ENCODE peak calls at places on chromosomes 12 and 14, in five cellular contexts. One of them, this sample, is unnamed.
A peak's percentile ranks its signal among the peaks of the same experiment; 100 is the strongest.

GRCh38 chr14:90611936-90612335 is 204.3 kb downstream of the TTC7B start:
- DNase-seq in endothelial cell of umbilical vein: peak; percentile 90
- DNase-seq in GM23338: no peak
- DNase-seq in A549: no peak
- DNase-seq in neural progenitor cell: no peak
- DNase-seq in this sample: no peak

GRCh38 chr14:80987235-80988032 is 32.0 kb downstream of the TSHR start:
- DNase-seq in neural progenitor cell: peak; percentile 68
- DNase-seq in endothelial cell of umbilical vein: peak; percentile 73
- DNase-seq in A549: peak; percentile 78
- DNase-seq in GM23338: peak; percentile 83
- DNase-seq in this sample: peak; percentile 89

GRCh38 chr12:112833939-112834338 is 42.4 kb downstream of the RPH3A start:
- DNase-seq in neural progenitor cell: no peak
- DNase-seq in GM23338: no peak
- DNase-seq in A549: peak; percentile 66
- DNase-seq in endothelial cell of umbilical vein: no peak
- DNase-seq in this sample: no peak

GRCh38 chr12:91774471-91774921 is 371.1 kb downstream of the BTG1 start:
- DNase-seq in A549: peak; percentile 10
- DNase-seq in neural progenitor cell: no peak
- DNase-seq in GM23338: no peak
- DNase-seq in endothelial cell of umbilical vein: no peak
- DNase-seq in this sample: no peak

GRCh38 chr12:106527356-106527755 is 55.4 kb upstream of the RFX4 start:
- DNase-seq in endothelial cell of umbilical vein: peak; percentile 16
- DNase-seq in A549: no peak
- DNase-seq in neural progenitor cell: no peak
- DNase-seq in GM23338: no peak
- DNase-seq in this sample: no peak

GRCh38 chr12:113461666-113462065 is 10.0 kb downstream of the LHX5 start:
- DNase-seq in neural progenitor cell: peak; percentile 61
- DNase-seq in GM23338: peak; percentile 82
- DNase-seq in endothelial cell of umbilical vein: no peak
- DNase-seq in A549: peak; percentile 70
- DNase-seq in this sample: peak; percentile 67

GRCh38 chr14:66268802-66269334 is 217.3 kb upstream of the CCDC196 start:
- DNase-seq in endothelial cell of umbilical vein: no peak
- DNase-seq in GM23338: no peak
- DNase-seq in neural progenitor cell: no peak
- DNase-seq in A549: no peak
- DNase-seq in this sample: no peak

GRCh38 chr14:82091097-82091496 is 557.4 kb upstream of the SEL1L start:
- DNase-seq in GM23338: no peak
- DNase-seq in neural progenitor cell: no peak
- DNase-seq in A549: no peak
- DNase-seq in endothelial cell of umbilical vein: no peak
- DNase-seq in this sample: no peak

GRCh38 chr14:52363969-52364368 is 49.9 kb downstream of the PTGER2 start:
- DNase-seq in GM23338: no peak
- DNase-seq in endothelial cell of umbilical vein: no peak
- DNase-seq in neural progenitor cell: no peak
- DNase-seq in A549: no peak
- DNase-seq in this sample: no peak

GRCh38 chr12:91722072-91722471 is 423.6 kb downstream of the BTG1 start:
- DNase-seq in A549: no peak
- DNase-seq in endothelial cell of umbilical vein: no peak
- DNase-seq in GM23338: no peak
- DNase-seq in neural progenitor cell: no peak
- DNase-seq in this sample: no peak

GRCh38 chr14:59918824-59919581 is 941 bp upstream of the LRRC9 start:
- DNase-seq in GM23338: peak; percentile 43
- DNase-seq in endothelial cell of umbilical vein: peak; percentile 38
- DNase-seq in A549: peak; percentile 35
- DNase-seq in neural progenitor cell: peak; percentile 48
- DNase-seq in this sample: peak; percentile 10

GRCh38 chr12:78036889-78037288 is 206.2 kb downstream of the NAV3 start:
- DNase-seq in GM23338: no peak
- DNase-seq in A549: no peak
- DNase-seq in endothelial cell of umbilical vein: no peak
- DNase-seq in neural progenitor cell: no peak
- DNase-seq in this sample: no peak

GRCh38 chr12:78038541-78038940 is 207.8 kb downstream of the NAV3 start:
- DNase-seq in GM23338: no peak
- DNase-seq in A549: no peak
- DNase-seq in neural progenitor cell: no peak
- DNase-seq in endothelial cell of umbilical vein: no peak
- DNase-seq in this sample: no peak

GRCh38 chr12:78034025-78034424 is 203.3 kb downstream of the NAV3 start:
- DNase-seq in A549: no peak
- DNase-seq in neural progenitor cell: no peak
- DNase-seq in endothelial cell of umbilical vein: no peak
- DNase-seq in GM23338: no peak
- DNase-seq in this sample: no peak

GRCh38 chr12:78037707-78038106 is 207.0 kb downstream of the NAV3 start:
- DNase-seq in endothelial cell of umbilical vein: no peak
- DNase-seq in neural progenitor cell: no peak
- DNase-seq in GM23338: peak; percentile 38
- DNase-seq in A549: no peak
- DNase-seq in this sample: no peak

GRCh38 chr12:78035913-78036658 is 205.4 kb downstream of the NAV3 start:
- DNase-seq in endothelial cell of umbilical vein: no peak
- DNase-seq in neural progenitor cell: peak; percentile 16
- DNase-seq in GM23338: peak; percentile 17
- DNase-seq in A549: no peak
- DNase-seq in this sample: no peak
- H3K4me3 ChIP-seq in endothelial cell of umbilical vein: no peak overlapping the region
- H3K4me3 ChIP-seq in neural progenitor cell: no peak overlapping the region
- H3K4me3 ChIP-seq in GM23338: no peak overlapping the region
- H3K4me3 ChIP-seq in A549: no peak overlapping the region
- H3K4me3 ChIP-seq in this sample: peak overlapping the region; percentile 32

DNA sequence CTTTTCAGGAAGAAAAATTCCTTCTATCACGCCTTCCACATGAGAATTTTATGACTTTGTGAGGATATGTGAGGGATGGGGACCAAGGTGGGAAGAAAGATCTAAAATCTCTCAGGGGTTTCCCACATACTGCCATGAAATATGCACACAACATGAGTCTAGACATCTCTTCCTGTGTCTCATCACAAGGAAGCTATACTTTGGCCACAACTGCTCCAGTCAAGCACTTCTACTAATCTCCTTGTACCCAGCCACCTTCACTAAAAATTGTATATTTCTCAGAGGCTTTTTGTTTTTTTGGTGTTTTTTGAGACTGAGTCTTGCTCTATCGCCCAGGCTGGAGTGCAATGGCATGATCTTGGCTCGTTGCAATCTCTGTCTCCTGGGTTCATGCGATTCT is 3.2 kb downstream of the OSBPL8 start:
- DNase-seq in endothelial cell of umbilical vein: peak; percentile 11
- DNase-seq in A549: no peak
- DNase-seq in GM23338: no peak
- DNase-seq in neural progenitor cell: no peak
- DNase-seq in this sample: peak; percentile 16
- H3K4me2 ChIP-seq in endothelial cell of umbilical vein: no peak overlapping the region
- H3K4me2 ChIP-seq in A549: no peak overlapping the region
- H3K4me2 ChIP-seq in GM23338: no peak overlapping the region
- H3K4me2 ChIP-seq in neural progenitor cell: no peak overlapping the region
- H3K4me2 ChIP-seq in this sample: peak overlapping the region; percentile 99

GRCh38 chr14:101808020-101808641 is 46.6 kb downstream of the PPP2R5C start:
- DNase-seq in GM23338: peak; percentile 79
- DNase-seq in endothelial cell of umbilical vein: no peak
- DNase-seq in A549: peak; percentile 27
- DNase-seq in neural progenitor cell: peak; percentile 83
- DNase-seq in this sample: peak; percentile 54

GRCh38 chr14:101812071-101812470 is 50.6 kb downstream of the PPP2R5C start:
- DNase-seq in GM23338: peak; percentile 24
- DNase-seq in A549: no peak
- DNase-seq in neural progenitor cell: no peak
- DNase-seq in endothelial cell of umbilical vein: no peak
- DNase-seq in this sample: peak; percentile 46

GRCh38 chr14:101810897-101811620 is 49.5 kb downstream of the PPP2R5C start:
- DNase-seq in neural progenitor cell: no peak
- DNase-seq in A549: no peak
- DNase-seq in GM23338: no peak
- DNase-seq in endothelial cell of umbilical vein: peak; percentile 32
- DNase-seq in this sample: no peak

GRCh38 chr14:101809671-101810514 is 48.4 kb downstream of the PPP2R5C start:
- DNase-seq in endothelial cell of umbilical vein: peak; percentile 95
- DNase-seq in A549: peak; percentile 96
- DNase-seq in GM23338: peak; percentile 96
- DNase-seq in neural progenitor cell: peak; percentile 93
- DNase-seq in this sample: peak; percentile 96

GRCh38 chr14:101808894-101809670 is 47.6 kb downstream of the PPP2R5C start:
- DNase-seq in GM23338: no peak
- DNase-seq in endothelial cell of umbilical vein: peak; percentile 9
- DNase-seq in A549: no peak
- DNase-seq in neural progenitor cell: no peak
- DNase-seq in this sample: no peak
- H3K4me3 ChIP-seq in GM23338: peak overlapping the region; percentile 60
- H3K4me3 ChIP-seq in endothelial cell of umbilical vein: peak overlapping the region; percentile 80
- H3K4me3 ChIP-seq in A549: peak overlapping the region; percentile 59
- H3K4me3 ChIP-seq in neural progenitor cell: peak overlapping the region; percentile 75
- H3K4me3 ChIP-seq in this sample: peak overlapping the region; percentile 88

DNA sequence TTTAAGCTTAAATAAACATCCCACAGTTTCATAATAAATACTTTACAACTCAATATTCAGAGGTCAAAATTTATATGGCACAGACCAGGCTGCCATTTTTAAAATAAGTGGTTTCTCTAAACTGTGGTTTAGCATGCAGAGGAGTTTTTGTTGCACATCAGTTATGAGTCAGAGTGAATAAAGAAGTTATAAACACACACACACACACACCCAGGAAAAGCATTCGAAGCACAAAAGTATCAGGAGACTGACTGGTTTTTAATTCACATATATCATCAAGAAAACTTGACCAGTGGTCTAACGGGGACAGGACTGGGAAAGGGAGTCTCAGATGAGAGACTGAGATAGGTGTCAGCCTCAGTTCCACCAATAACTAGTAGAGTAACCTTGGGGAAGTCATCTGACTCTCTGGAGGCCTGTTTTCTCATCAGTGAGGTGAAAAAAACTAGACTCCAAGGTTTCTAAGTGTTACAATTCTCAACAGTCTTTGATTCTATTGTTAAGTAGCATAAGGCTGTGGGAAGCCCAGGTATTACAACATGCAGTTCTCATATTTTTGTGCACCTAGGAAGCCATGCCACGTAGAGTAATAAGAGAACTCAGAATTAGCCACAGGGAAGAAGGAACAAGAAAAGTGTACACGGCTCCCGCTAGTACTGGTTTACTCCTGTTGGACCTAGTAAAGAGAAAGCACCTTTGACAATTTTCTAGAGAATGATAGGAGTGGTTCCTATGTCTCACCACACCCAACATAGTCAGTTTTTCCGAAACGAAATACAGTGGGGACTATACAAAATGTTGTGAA is 5.2 kb downstream of the PPTC7 start:
- DNase-seq in endothelial cell of umbilical vein: peak; percentile 48
- DNase-seq in GM23338: no peak
- DNase-seq in neural progenitor cell: no peak
- DNase-seq in A549: peak; percentile 48
- DNase-seq in this sample: no peak
- H3K4me2 ChIP-seq in endothelial cell of umbilical vein: peak overlapping the region; percentile 14
- H3K4me2 ChIP-seq in GM23338: no peak overlapping the region
- H3K4me2 ChIP-seq in neural progenitor cell: no peak overlapping the region
- H3K4me2 ChIP-seq in A549: peak overlapping the region; percentile 84
- H3K4me2 ChIP-seq in this sample: peak overlapping the region; percentile 88

GRCh38 chr14:40841886-40842285 is 764.8 kb upstream of the LRFN5 start:
- DNase-seq in GM23338: no peak
- DNase-seq in neural progenitor cell: no peak
- DNase-seq in endothelial cell of umbilical vein: no peak
- DNase-seq in A549: no peak
- DNase-seq in this sample: no peak
- H3K4me3 ChIP-seq in GM23338: no peak overlapping the region
- H3K4me3 ChIP-seq in neural progenitor cell: no peak overlapping the region
- H3K4me3 ChIP-seq in endothelial cell of umbilical vein: no peak overlapping the region
- H3K4me3 ChIP-seq in A549: no peak overlapping the region
- H3K4me3 ChIP-seq in this sample: no peak overlapping the region

GRCh38 chr12:4152145-4152795 is 121.3 kb upstream of the CCND2 start:
- DNase-seq in GM23338: no peak
- DNase-seq in A549: no peak
- DNase-seq in endothelial cell of umbilical vein: no peak
- DNase-seq in neural progenitor cell: no peak
- DNase-seq in this sample: no peak
- H3K4me2 ChIP-seq in GM23338: no peak overlapping the region
- H3K4me2 ChIP-seq in A549: no peak overlapping the region
- H3K4me2 ChIP-seq in endothelial cell of umbilical vein: no peak overlapping the region
- H3K4me2 ChIP-seq in neural progenitor cell: no peak overlapping the region
- H3K4me2 ChIP-seq in this sample: peak overlapping the region; percentile 36

DNA sequence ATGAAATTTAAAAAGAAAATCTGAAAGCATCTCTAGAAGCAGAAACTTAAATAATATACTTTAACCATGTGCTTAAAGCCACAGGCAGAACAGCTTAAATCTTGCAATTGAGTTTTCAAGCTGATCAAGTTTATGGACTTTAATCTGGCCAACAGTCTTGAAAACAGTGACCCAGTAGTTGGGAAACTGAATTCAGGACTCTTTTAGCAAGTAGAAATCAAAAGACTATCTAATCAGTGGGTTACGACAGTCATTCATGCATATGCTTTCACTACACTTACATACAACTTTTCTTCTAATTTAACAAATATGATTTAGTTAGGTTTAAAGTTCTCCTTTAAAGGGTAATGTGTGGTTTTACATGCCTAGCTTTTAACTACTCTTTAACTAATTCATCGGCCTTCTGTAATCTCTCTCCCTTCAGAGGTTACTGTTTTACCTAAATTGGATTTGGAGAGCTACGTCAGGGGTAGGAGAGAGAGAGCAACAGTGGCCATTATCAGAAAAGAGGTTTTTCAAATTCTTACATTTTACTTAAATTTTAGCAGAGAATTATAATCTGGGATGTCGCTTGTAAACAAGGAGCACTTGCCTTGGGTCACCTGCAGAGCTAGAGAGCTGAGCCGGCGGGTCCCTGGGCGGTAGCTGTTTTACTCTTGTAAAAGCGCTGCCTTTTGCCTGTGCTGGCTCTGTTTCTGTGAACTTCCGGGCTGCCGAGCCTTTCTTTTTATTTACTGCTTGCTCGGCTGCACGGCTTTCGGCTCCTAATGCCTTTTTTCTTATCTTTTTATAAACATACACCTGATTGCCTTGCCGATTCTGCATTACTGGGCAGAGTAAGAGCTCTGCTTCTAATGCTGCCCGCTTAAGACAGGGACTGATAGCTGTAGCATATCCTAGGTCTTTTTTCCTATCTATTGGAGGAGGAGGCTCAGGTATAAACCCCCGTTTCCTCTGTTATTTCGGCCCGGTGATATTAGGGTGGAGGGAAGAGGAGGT is 17.4 kb upstream of the LYZ start:
- DNase-seq in GM23338: peak; percentile 87
- DNase-seq in A549: no peak
- DNase-seq in neural progenitor cell: peak; percentile 46
- DNase-seq in endothelial cell of umbilical vein: peak; percentile 22
- DNase-seq in this sample: peak; percentile 77
- H3K4me3 ChIP-seq in GM23338: peak overlapping the region; percentile 48
- H3K4me3 ChIP-seq in A549: no peak overlapping the region
- H3K4me3 ChIP-seq in neural progenitor cell: peak overlapping the region; percentile 39
- H3K4me3 ChIP-seq in endothelial cell of umbilical vein: no peak overlapping the region
- H3K4me3 ChIP-seq in this sample: peak overlapping the region; percentile 61